ENCODE peak calls at places on chromosomes 3 and 15, in eight cellular contexts. H, I, D, Z, X, B, P and V are unnamed samples.

GRCh38 chr3:79473993-79474392 is 293.8 kb downstream of the ROBO1 start:
- DNase-seq in H (no peak), I (no peak), D (no peak), Z (no peak), X (no peak), B (no peak), P (no peak), V (no peak)

GRCh38 chr15:56045068-56045748 is 51.8 kb upstream of the NEDD4 start:
- DNase-seq in H (no peak), I (no peak), D (no peak), Z (no peak), X (no peak), B (no peak), P (no peak), V (no peak)

GRCh38 chr15:57780461-57780860 is 73.9 kb downstream of the POLR2M start:
- DNase-seq in H (peak; percentile 84), I (no peak), D (no peak), Z (no peak), X (no peak), B (no peak), P (no peak), V (no peak)

GRCh38 chr3:81218023-81218422 is 543.4 kb downstream of the GBE1 start:
- DNase-seq in H (no peak), I (no peak), D (peak; percentile 9), Z (no peak), X (no peak), B (peak; percentile 37), P (peak; percentile 40), V (peak; percentile 59)

GRCh38 chr15:29070471-29071192 is 184.9 kb downstream of the APBA2 start:
- DNase-seq in H (no peak), I (no peak), D (no peak), Z (no peak), X (no peak), B (no peak), P (no peak), V (peak; percentile 18)

GRCh38 chr15:33638439-33638838 is 327.7 kb downstream of the RYR3 start:
- DNase-seq in H (no peak), I (no peak), D (no peak), Z (no peak), X (no peak), B (no peak), P (no peak), V (no peak)

GRCh38 chr3:57518276-57518914 is 25.7 kb downstream of the DNAH12 start:
- DNase-seq in H (no peak), I (no peak), D (no peak), Z (no peak), X (peak; percentile 2), B (no peak), P (no peak), V (no peak)

GRCh38 chr3:48217449-48217848 is 5.8 kb upstream of the CAMP start:
- DNase-seq in H (no peak), I (no peak), D (no peak), Z (no peak), X (no peak), B (no peak), P (no peak), V (no peak)

GRCh38 chr3:105938826-105939225 is 70.0 kb upstream of the CBLB start:
- DNase-seq in H (no peak), I (no peak), D (no peak), Z (no peak), X (no peak), B (no peak), P (no peak), V (no peak)

GRCh38 chr3:170259853-170260386 is 37.7 kb downstream of the PRKCI start:
- DNase-seq in H (no peak), I (no peak), D (no peak), Z (no peak), X (peak; percentile 25), B (no peak), P (no peak), V (no peak)

GRCh38 chr15:85580914-85581313 is 200.5 kb downstream of the AKAP13 start:
- DNase-seq in H (no peak), I (no peak), D (no peak), Z (no peak), X (no peak), B (no peak), P (no peak), V (no peak)

GRCh38 chr3:144415492-144415891 is 443.9 kb downstream of the DIPK2A start:
- DNase-seq in H (peak; percentile 15), I (no peak), D (no peak), Z (no peak), X (no peak), B (no peak), P (no peak), V (no peak)

GRCh38 chr3:94115482-94115881 is 52.6 kb downstream of the NSUN3 start:
- DNase-seq in H (peak; percentile 27), I (no peak), D (peak; percentile 18), Z (no peak), X (peak; percentile 27), B (peak; percentile 33), P (peak; percentile 27), V (no peak)

GRCh38 chr3:156516284-156516683 is 38.6 kb downstream of the SSR3 start:
- DNase-seq in H (no peak), I (no peak), D (no peak), Z (no peak), X (no peak), B (no peak), P (no peak), V (no peak)

GRCh38 chr3:9422712-9423424 is 25.5 kb downstream of the SETD5 start:
- DNase-seq in H (no peak), I (peak; percentile 36), D (peak; percentile 49), Z (no peak), X (peak; percentile 98), B (peak; percentile 59), P (peak; percentile 74), V (peak; percentile 65)

GRCh38 chr3:74443102-74443501 is 171.4 kb downstream of the CNTN3 start:
- DNase-seq in H (no peak), I (no peak), D (no peak), Z (no peak), X (peak; percentile 49), B (no peak), P (no peak), V (no peak)

GRCh38 chr3:64224826-64225606 is at the start of gene PRICKLE2:
- DNase-seq in H (peak; percentile 94), I (peak; percentile 88), D (peak; percentile 67), Z (peak; percentile 95), X (peak; percentile 96), B (peak; percentile 92), P (no peak), V (peak; percentile 85)

GRCh38 chr15:48695088-48695834 is 49.8 kb upstream of the FBN1 start:
- DNase-seq in H (no peak), I (no peak), D (no peak), Z (no peak), X (peak; percentile 94), B (no peak), P (no peak), V (no peak)

GRCh38 chr3:172131746-172132145 is 92.4 kb downstream of the FNDC3B start:
- DNase-seq in H (no peak), I (no peak), D (no peak), Z (no peak), X (no peak), B (no peak), P (no peak), V (no peak)

GRCh38 chr15:68145706-68146105 is 59.4 kb downstream of the CALML4 start:
- DNase-seq in H (no peak), I (no peak), D (no peak), Z (no peak), X (peak; percentile 25), B (no peak), P (no peak), V (no peak)

GRCh38 chr3:14143271-14143605 is 18.4 kb downstream of the TMEM43 start:
- DNase-seq in H (no peak), I (no peak), D (no peak), Z (no peak), X (peak; percentile 52), B (no peak), P (no peak), V (no peak)

GRCh38 chr3:169846458-169847193 is 23.1 kb downstream of the LRRC31 start:
- DNase-seq in H (no peak), I (no peak), D (no peak), Z (no peak), X (peak; percentile 90), B (no peak), P (no peak), V (no peak)

GRCh38 chr15:62164500-62165028 is 521 bp downstream of the C2CD4B start:
- DNase-seq in H (peak; percentile 51), I (peak; percentile 58), D (peak; percentile 37), Z (peak; percentile 81), X (no peak), B (peak; percentile 77), P (peak; percentile 75), V (peak; percentile 84)
- H3K9ac ChIP-seq in H (no peak overlapping the region), I (no peak overlapping the region), D (peak overlapping the region; percentile 67), Z (no peak overlapping the region), X (no peak overlapping the region), B (no peak overlapping the region), P (no peak overlapping the region), V (no peak overlapping the region)

GRCh38 chr15:31365655-31366127 is 39.1 kb downstream of the KLF13 start:
- DNase-seq in H (no peak), I (peak; percentile 81), D (peak; percentile 46), Z (peak; percentile 99), X (peak; percentile 72), B (peak; percentile 82), P (peak; percentile 78), V (peak; percentile 90)
- H3K4me1 ChIP-seq in H (peaks cover 80% of the 10 kb centered on the region), I (peaks cover 29% of the 10 kb centered on the region), D (peaks cover 11% of the 10 kb centered on the region), Z (peaks cover 59% of the 10 kb centered on the region), X (peaks cover 14% of the 10 kb centered on the region), B (peaks cover 46% of the 10 kb centered on the region), P (peaks cover 65% of the 10 kb centered on the region), V (peaks cover 15% of the 10 kb centered on the region)

DNA sequence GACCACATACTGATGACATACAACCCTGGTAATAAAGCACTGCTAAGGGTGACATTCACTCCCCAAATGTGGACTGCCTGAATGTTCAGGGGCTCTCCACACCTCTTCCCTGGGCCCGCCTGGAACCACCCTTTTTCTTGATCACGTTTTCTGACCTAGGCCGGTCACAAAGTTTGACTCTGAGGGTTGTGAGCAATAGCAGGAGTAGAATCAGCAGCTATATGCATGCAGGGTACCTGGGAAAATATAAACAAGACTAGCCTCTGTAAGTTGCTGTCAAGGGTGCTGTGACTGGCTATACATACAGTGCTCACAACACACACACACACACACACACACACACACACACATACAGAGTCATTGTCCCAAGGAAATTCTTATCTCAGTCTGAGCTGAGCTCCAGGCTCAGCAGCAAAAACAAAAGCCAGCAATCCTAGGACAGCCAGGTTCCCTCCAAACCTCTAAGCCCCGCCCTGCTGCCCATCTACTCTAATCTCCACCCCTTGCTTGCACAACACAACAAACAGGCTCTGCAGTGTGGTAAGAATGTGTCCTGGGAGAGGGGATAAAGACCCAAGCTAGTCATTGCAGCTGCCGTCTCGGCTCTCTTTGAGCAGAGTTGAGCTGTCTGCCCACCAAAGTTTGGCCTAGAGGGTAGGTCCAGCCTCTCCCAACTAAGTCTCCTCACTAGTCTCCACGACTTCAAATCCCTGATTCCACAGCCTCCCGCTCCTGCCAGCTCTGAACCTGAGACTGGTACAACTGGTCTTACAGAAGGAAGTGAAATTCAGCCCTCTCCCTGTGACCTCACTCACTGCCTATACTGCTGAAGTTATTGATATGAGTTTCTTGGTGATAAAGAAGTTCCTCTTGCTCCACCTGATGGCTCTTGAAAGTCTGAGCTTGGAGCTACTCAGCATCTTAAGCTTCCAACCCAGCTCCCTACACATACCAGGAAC is 2.2 kb downstream of the BMF start:
- DNase-seq in H (peak; percentile 75), I (peak; percentile 91), D (no peak), Z (no peak), X (peak; percentile 49), B (peak; percentile 95), P (no peak), V (peak; percentile 95)
- H3K9ac ChIP-seq in H (peak overlapping the region; percentile 83), I (no peak overlapping the region), D (no peak overlapping the region), Z (no peak overlapping the region), X (no peak overlapping the region), B (no peak overlapping the region), P (no peak overlapping the region), V (no peak overlapping the region)

GRCh38 chr3:36804295-36805055 is 40.1 kb upstream of the DCLK3 start:
- DNase-seq in H (no peak), I (peak; percentile 44), D (no peak), Z (no peak), X (no peak), B (peak; percentile 50), P (no peak), V (peak; percentile 62)
- H3K4me1 ChIP-seq in H (no peaks in the 10 kb centered on the region), I (no peaks in the 10 kb centered on the region), D (no peaks in the 10 kb centered on the region), Z (no peaks in the 10 kb centered on the region), X (no peaks in the 10 kb centered on the region), B (peaks cover 6% of the 10 kb centered on the region), P (no peaks in the 10 kb centered on the region), V (no peaks in the 10 kb centered on the region)